ENCODE peak calls at places on chromosomes 16 and 17, in eight cellular contexts. M is PC-3, P is colonic mucosa, J is IMR-90, U is endodermal cell, F is fibroblast of lung, D is K562, V is SK-N-SH. X is an unnamed sample.

GRCh38 chr16:58515871-58516767 is 802 bp downstream of the SETD6 start:
- DNase-seq in M (peak), P (peak), J (no peak), U (peak), F (no peak), D (peak), V (no peak), X (peak)

GRCh38 chr16:56975714-56976113 is 13.6 kb upstream of the NLRC5 start:
- DNase-seq in M (no peak), P (no peak), J (no peak), U (no peak), F (no peak), D (no peak), V (no peak), X (no peak)

GRCh38 chr16:12201216-12201615 is 224.7 kb downstream of the SNX29 start:
- DNase-seq in M (no peak), P (no peak), J (peak), U (no peak), F (peak), D (no peak), V (no peak), X (no peak)

GRCh38 chr17:19327039-19327776 is 35.3 kb downstream of the B9D1 start:
- DNase-seq in M (peak), P (no peak), J (peak), U (no peak), F (peak), D (no peak), V (no peak), X (no peak)

GRCh38 chr16:23823475-23824407 is 12.0 kb upstream of the PRKCB start:
- DNase-seq in M (no peak), P (no peak), J (no peak), U (peak), F (no peak), D (peak), V (no peak), X (no peak)

GRCh38 chr17:352421-353212 is at the start of gene RPH3AL:
- DNase-seq in M (peak), P (peak), J (no peak), U (peak), F (peak), D (no peak), V (no peak), X (peak)

GRCh38 chr16:50526249-50526648 is 21.9 kb upstream of the NKD1 start:
- DNase-seq in M (no peak), P (no peak), J (no peak), U (no peak), F (no peak), D (no peak), V (no peak), X (no peak)

GRCh38 chr16:70688266-70688742 is 2.5 kb upstream of the MTSS2 start:
- DNase-seq in M (no peak), P (peak), J (peak), U (peak), F (peak), D (no peak), V (peak), X (peak)

GRCh38 chr17:55062921-55063320 is 94.4 kb downstream of the STXBP4 start:
- DNase-seq in M (peak), P (no peak), J (peak), U (no peak), F (peak), D (no peak), V (no peak), X (no peak)

GRCh38 chr17:27747462-27748359 is 52.6 kb downstream of the NOS2 start:
- DNase-seq in M (no peak), P (peak), J (no peak), U (peak), F (no peak), D (peak), V (no peak), X (no peak)

GRCh38 chr17:81867123-81867951 is 3.8 kb downstream of the ARHGDIA start:
- DNase-seq in M (peak), P (peak), J (peak), U (peak), F (peak), D (peak), V (peak), X (peak)

GRCh38 chr16:84982434-84982833 is 28.9 kb downstream of the ZDHHC7 start:
- DNase-seq in M (no peak), P (peak), J (no peak), U (no peak), F (no peak), D (peak), V (no peak), X (no peak)

GRCh38 chr16:49638696-49639629 is 216.9 kb downstream of the ZNF423 start:
- DNase-seq in M (no peak), P (no peak), J (peak), U (peak), F (no peak), D (no peak), V (peak), X (peak)

GRCh38 chr16:30784215-30784614 is 2.8 kb downstream of the ZNF629 start:
- DNase-seq in M (no peak), P (no peak), J (no peak), U (peak), F (no peak), D (no peak), V (no peak), X (no peak)

GRCh38 chr17:55290721-55291507 is 26.2 kb downstream of the HLF start:
- DNase-seq in M (no peak), P (no peak), J (no peak), U (no peak), F (no peak), D (no peak), V (no peak), X (no peak)

GRCh38 chr17:36627101-36627500 is 25.7 kb downstream of the MRM1 start:
- DNase-seq in M (no peak), P (no peak), J (no peak), U (peak), F (no peak), D (no peak), V (peak), X (no peak)

DNA sequence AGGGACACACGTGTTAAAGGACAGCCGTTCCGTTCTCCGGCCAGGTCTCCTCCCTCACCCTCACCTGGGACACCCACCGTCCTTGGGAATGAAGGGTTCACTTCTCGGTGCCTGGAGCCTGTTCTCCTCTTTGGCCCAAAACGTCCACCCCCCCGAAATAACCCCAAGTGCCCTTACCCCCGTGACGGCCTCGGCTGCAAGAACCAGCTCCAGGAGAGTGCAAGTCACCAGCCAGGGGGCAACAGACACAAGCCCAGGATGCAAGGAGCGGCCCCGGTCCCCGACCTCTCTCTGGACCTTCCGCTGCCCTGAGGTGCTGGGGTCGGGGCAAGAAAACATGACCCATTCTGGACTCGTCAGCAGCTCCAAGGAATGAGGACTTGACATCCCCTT is 20.0 kb upstream of the UBE2I start:
- DNase-seq in M (no peak), P (no peak), J (no peak), U (peak), F (no peak), D (no peak), V (no peak), X (no peak)
- H3K9ac ChIP-seq in M (no peak), P (no peak), J (no peak), U (no peak), F (no peak), D (peak), V (no peak), X (no peak)

DNA sequence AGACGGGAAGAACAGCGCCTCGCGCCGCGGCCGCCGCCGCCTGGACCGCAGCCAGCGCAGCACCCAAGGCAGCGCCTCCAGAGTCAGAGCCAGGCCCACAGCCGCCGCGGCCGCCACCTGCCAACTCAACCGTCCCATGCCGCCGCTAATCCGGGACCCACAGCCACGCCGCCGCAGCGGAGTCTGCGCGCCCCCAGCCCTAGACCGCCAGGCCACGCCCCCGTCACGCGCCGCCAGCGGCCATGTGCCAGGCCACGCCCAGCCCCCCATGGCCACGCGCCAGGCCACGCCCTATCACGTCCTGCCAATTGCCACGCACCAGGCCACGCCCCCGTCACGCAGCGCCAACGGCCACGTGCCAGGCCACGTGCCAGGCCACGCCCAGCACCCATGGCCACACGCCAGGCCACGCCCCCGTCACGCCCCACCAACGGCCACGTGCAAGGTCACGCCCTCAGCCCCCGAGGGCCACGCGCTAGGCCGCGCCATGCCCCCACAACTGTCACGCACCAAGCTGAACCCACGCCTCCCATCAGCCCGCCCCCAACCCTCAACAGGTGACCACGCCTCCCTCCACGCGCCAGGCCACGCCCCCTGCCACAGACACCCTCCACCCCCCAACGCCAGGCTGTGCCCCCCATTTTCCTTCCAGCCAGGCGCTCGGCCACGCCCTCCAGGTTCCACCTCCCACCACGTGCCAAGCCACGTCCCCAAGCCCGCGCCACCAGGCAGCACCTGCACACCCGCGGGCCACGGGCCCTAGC is at the start of gene PLD6:
- DNase-seq in M (peak), P (peak), J (peak), U (no peak), F (peak), D (peak), V (peak), X (peak)
- H3K4me3 ChIP-seq in M (peak), P (peak), J (peak), U (no peak), F (peak), D (peak), V (peak), X (peak)

DNA sequence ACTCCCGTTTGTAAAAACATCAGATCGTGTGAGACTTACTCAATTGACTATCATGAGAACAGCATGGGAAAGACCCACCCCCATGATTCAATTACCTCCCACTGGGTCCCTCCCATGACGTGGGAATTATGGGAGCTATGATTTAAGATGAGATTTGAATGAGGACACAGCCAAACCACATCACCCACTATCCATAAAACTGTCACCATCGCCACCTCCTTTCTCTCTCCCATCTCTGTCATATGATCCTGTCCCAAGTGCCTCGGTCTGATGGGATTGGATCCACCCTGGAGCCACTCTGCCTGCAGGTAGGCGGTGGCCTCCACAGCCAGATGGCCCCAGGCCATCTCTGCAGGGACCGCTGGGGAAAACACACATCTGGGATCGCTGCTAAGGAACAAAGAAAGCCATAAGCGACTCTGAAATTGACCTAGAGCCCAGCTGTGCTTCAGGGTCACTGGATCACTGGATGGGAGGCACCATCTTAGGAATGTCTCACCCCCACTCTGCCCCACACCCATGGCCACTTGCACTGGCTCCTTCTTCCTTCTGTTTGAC is 61.2 kb downstream of the TMEM186 start:
- DNase-seq in M (no peak), P (no peak), J (no peak), U (peak), F (no peak), D (no peak), V (no peak), X (no peak)
- H3K9ac ChIP-seq in M (no peak), P (no peak), J (no peak), U (no peak), F (no peak), D (no peak), V (no peak), X (no peak)

DNA sequence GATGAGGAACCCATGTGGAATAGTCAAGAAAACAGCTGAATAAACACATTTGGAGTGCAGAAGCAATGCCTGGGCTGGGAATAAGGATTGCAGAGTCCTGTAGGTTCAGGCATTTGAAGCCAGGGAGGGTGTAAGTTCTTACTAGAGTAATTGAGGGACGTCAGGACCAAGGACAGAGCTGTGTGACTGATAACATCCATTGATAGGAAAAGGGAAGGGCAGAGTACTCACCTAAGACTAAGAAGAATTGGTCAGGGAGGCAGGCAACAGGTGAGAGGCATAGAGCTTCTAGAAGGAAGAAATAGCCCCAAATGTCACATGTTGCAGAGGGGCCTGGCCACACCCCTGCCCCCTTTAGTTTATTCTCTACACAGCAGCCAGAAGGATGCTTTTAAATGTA is 79.8 kb upstream of the TMEM132E start:
- DNase-seq in M (peak), P (no peak), J (peak), U (peak), F (peak), D (peak), V (no peak), X (no peak)
- H3K4me3 ChIP-seq in M (no peak), P (no peak), J (no peak), U (no peak), F (no peak), D (no peak), V (no peak), X (no peak)

GRCh38 chr17:76678330-76678729 is 32.4 kb downstream of the MXRA7 start:
- DNase-seq in M (no peak), P (peak), J (no peak), U (no peak), F (no peak), D (no peak), V (no peak), X (peak)

GRCh38 chr17:76674600-76674999 is 31.0 kb upstream of the ST6GALNAC1 start:
- DNase-seq in M (no peak), P (no peak), J (no peak), U (peak), F (no peak), D (no peak), V (peak), X (no peak)

GRCh38 chr17:76677406-76677805 is 33.4 kb downstream of the MXRA7 start:
- DNase-seq in M (no peak), P (no peak), J (no peak), U (peak), F (no peak), D (no peak), V (no peak), X (peak)

GRCh38 chr17:76675648-76676047 is 32.1 kb upstream of the ST6GALNAC1 start:
- DNase-seq in M (no peak), P (no peak), J (no peak), U (peak), F (no peak), D (no peak), V (no peak), X (peak)

DNA sequence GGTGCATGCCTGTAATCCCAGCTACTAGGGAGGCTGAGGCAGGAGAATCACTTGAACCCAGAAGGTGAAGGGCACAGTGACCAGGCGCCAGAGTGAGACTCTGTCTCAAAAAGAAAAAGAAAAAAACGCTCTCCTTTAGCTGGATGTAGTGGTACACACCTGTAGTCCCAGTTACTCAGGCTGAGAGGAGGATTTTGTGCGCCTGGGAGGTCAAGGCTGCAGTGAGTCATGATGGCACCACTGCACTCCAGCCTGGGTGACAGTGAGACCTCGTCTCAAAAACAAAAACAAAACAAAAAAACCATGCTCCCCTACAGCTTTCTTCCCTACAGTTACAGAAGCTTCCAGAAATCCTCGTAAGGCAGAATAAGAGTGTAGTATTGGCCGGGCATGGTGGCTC is 33.1 kb upstream of the ST6GALNAC1 start:
- DNase-seq in M (no peak), P (no peak), J (no peak), U (peak), F (no peak), D (no peak), V (no peak), X (no peak)
- H3K9ac ChIP-seq in M (no peak), P (no peak), J (no peak), U (no peak), F (no peak), D (no peak), V (no peak), X (no peak)

GRCh38 chr16:48622456-48623303 is 12.7 kb upstream of the N4BP1 start:
- DNase-seq in M (no peak), P (no peak), J (no peak), U (no peak), F (no peak), D (no peak), V (no peak), X (no peak)
- H3K4me3 ChIP-seq in M (peak), P (peak), J (peak), U (peak), F (peak), D (no peak), V (peak), X (peak)

X was measured in kidney.